ENCODE peak calls at places on chromosomes 7 and 10, in five cellular contexts. A is cardiac fibroblast, U is type B pancreatic cell, J is adrenal gland, Y is gastrocnemius medialis. R is an unnamed sample.

GRCh38 chr7:113100091-113100723 is 13.6 kb upstream of the GPR85 start:
- DNase-seq in Y (no peak), U (no peak), A (peak), J (peak), R (no peak)

GRCh38 chr10:78757542-78757941 is 311.2 kb upstream of the ZMIZ1 start:
- DNase-seq in Y (no peak), J (no peak), A (peak), U (no peak), R (peak)

GRCh38 chr7:27917774-27918314 is 177.9 kb downstream of the TAX1BP1 start:
- DNase-seq in J (no peak), Y (no peak), U (no peak), A (peak), R (peak)

GRCh38 chr7:34365011-34365410 is 293.0 kb upstream of the NPSR1 start:
- DNase-seq in J (no peak), A (no peak), U (no peak), Y (no peak), R (no peak)

GRCh38 chr7:4712371-4713182 is 30.5 kb downstream of the FOXK1 start:
- DNase-seq in J (no peak), U (no peak), A (no peak), Y (peak), R (peak)

GRCh38 chr10:24438800-24439199 is 229.9 kb downstream of the KIAA1217 start:
- DNase-seq in U (no peak), J (no peak), Y (no peak), A (no peak), R (no peak)

GRCh38 chr7:102061981-102062390 is 224.7 kb upstream of the SH2B2 start:
- DNase-seq in Y (no peak), U (no peak), A (peak), J (peak), R (no peak)

GRCh38 chr10:86213148-86213547 is 153.4 kb downstream of the GRID1 start:
- DNase-seq in J (no peak), U (no peak), A (no peak), Y (no peak), R (no peak)

GRCh38 chr10:88608052-88608732 is 21.6 kb downstream of the LIPJ start:
- DNase-seq in U (no peak), J (no peak), Y (no peak), A (no peak), R (no peak)

GRCh38 chr7:50092579-50093411 is at the start of gene ZPBP:
- DNase-seq in J (peak), Y (no peak), U (no peak), A (peak), R (peak)

GRCh38 chr10:124648738-124649137 is 95.4 kb downstream of the FAM53B start:
- DNase-seq in Y (peak), U (no peak), A (peak), J (peak), R (peak)

GRCh38 chr7:151381083-151381332 is 28.8 kb downstream of the WDR86 start:
- DNase-seq in U (no peak), Y (no peak), J (no peak), A (no peak), R (no peak)

GRCh38 chr7:51666751-51667150 is 350.1 kb upstream of the COBL start:
- DNase-seq in U (no peak), Y (no peak), A (no peak), J (no peak), R (no peak)
- TF ChIP-seq CTCF in U (no peak), Y (no peak), A (no peak), J (peak), R (no peak)

GRCh38 chr10:59857049-59857448 is 49.3 kb downstream of the CCDC6 start:
- DNase-seq in A (no peak), J (no peak), Y (no peak), U (no peak), R (no peak)

GRCh38 chr10:59851864-59852263 is 54.5 kb downstream of the CCDC6 start:
- DNase-seq in Y (no peak), J (no peak), A (no peak), U (no peak), R (no peak)

GRCh38 chr10:59856104-59856503 is 50.3 kb downstream of the CCDC6 start:
- DNase-seq in J (no peak), Y (no peak), U (no peak), A (no peak), R (no peak)

GRCh38 chr10:59854571-59854970 is 51.8 kb downstream of the CCDC6 start:
- DNase-seq in U (no peak), Y (no peak), J (no peak), A (no peak), R (no peak)

GRCh38 chr10:59852671-59853070 is 53.7 kb downstream of the CCDC6 start:
- DNase-seq in Y (no peak), J (no peak), A (no peak), U (no peak), R (no peak)
- TF ChIP-seq CTCF in Y (no peak), J (no peak), A (no peak), U (no peak), R (no peak)

DNA sequence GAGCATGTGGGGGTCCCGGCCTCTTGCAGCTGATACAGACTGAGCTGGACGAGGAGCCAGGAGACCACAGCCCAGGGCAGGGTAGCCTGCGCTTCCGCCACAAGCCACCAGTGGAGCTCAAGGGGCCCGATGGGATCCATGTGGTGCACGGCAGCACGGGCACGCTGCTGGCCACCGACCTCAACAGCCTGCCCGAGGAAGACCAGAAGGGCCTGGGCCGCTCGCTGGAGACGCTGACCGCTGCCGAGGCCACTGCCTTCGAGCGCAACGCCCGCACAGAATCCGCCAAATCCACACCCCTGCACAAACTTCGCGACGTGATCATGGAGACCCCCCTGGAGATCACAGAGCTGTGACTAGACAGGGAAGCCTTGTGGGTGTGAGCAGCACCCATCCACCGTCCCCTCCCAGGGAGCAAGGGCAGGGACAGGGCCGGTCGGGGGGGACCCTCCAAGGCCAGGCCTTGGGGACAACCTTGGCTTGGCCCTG is 36.1 kb downstream of the PSAP start:
- DNase-seq in A (no peak), J (no peak), U (no peak), Y (no peak), R (no peak)
- TF ChIP-seq CTCF in A (no peak), J (no peak), U (peak), Y (no peak), R (no peak)

GRCh38 chr10:25465582-25466372 is 291.0 kb downstream of the GPR158 start:
- DNase-seq in Y (no peak), A (no peak), J (no peak), U (no peak), R (no peak)
- TF ChIP-seq CTCF in Y (no peak), A (no peak), J (no peak), U (no peak), R (no peak)

GRCh38 chr7:35818513-35818912 is 17.7 kb downstream of the SEPTIN7 start:
- DNase-seq in U (no peak), A (no peak), J (no peak), Y (no peak), R (no peak)
- TF ChIP-seq CTCF in U (no peak), A (no peak), J (no peak), Y (no peak), R (no peak)

GRCh38 chr10:43380610-43381222 is 9.3 kb downstream of the FXYD4 start:
- DNase-seq in J (no peak), A (no peak), U (no peak), Y (no peak), R (no peak)
- TF ChIP-seq CTCF in J (no peak), A (peak), U (peak), Y (no peak), R (peak)

DNA sequence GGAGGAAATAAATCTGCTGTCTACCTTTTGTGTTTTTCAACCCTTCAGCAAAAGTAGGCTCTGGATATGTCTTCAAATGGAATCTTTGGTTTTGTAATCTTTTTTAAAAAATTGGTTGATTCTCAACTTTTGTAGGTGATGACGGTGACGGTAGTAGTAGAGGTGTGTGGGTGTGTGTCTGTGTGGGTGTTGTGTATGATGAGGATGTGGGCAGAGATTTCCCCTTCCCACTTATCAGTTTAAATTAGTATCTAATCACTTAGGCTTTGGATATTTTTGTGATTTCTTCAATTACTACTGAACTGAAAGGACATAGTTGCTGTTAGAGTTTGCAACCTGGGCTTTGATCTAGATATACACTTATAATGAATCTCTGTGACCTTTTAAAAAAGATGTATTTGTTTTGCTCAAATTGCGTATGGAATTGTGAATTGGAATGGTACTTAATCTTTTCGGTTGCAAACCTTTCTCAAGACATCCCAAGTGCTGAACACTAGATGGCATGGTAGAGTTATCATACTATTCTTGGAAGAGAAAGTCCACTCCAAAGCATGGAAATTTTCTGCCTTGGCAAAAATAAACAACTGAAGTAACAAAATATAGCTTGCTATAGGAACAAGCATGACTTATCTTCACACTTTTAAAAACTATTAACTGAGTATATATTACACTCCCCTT is 51.9 kb upstream of the A1CF start:
- DNase-seq in A (peak), Y (no peak), J (no peak), U (no peak), R (peak)
- TF ChIP-seq CTCF in A (peak), Y (no peak), J (peak), U (peak), R (peak)

GRCh38 chr7:100662377-100662776 is 6.1 kb upstream of the ACTL6B start:
- DNase-seq in J (peak), A (no peak), Y (no peak), U (no peak), R (no peak)
- TF ChIP-seq CTCF in J (no peak), A (no peak), Y (no peak), U (no peak), R (no peak)

GRCh38 chr7:100111156-100111555 is 8.0 kb downstream of the TAF6 start:
- DNase-seq in A (no peak), Y (no peak), U (no peak), J (no peak), R (no peak)

GRCh38 chr7:100107125-100107737 is 5.8 kb downstream of the AP4M1 start:
- DNase-seq in J (no peak), Y (no peak), U (no peak), A (no peak), R (no peak)

GRCh38 chr7:100111914-100112313 is 7.2 kb downstream of the TAF6 start:
- DNase-seq in J (no peak), A (no peak), Y (no peak), U (no peak), R (no peak)

GRCh38 chr7:100107890-100108289 is 6.4 kb downstream of the AP4M1 start:
- DNase-seq in Y (no peak), U (no peak), A (no peak), J (no peak), R (no peak)

DNA sequence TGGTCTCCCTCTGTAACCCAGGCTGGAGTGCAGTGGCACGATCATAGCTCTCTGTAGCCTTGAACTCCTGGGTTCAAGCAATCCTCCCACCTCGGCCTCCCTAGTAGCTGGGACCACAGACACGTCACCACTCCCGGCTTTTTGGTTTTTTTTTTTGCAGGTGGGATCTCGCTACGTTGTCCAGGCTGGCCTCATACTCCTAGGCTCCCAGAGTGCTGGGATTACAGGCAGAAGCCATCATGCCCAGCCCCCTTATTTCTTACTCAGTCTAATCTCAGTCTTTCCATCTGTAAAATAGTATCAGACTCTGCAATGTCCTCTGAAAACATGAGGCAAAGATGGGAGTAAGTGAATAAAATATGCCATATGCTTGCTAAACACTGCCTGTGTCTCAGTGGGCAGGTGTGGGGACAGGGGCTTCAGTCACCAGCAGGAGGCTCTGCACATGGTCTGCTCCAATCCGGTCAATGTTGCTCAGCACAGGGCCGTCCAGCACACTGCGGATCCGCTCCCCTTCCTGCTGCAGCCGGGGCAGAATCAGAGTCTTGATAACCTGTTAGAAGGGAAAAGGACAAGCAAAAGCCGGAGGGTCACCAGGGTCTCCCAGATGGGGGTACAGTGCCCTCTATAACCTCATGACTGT is 8.2 kb downstream of the AP4M1 start:
- DNase-seq in J (no peak), Y (no peak), U (no peak), A (no peak), R (no peak)
- TF ChIP-seq CTCF in J (no peak), Y (no peak), U (peak), A (no peak), R (peak)

GRCh38 chr10:91891285-91892001 is 17.8 kb downstream of the FGFBP3 start:
- DNase-seq in U (no peak), A (peak), Y (no peak), J (peak), R (peak)
- TF ChIP-seq CTCF in U (no peak), A (no peak), Y (no peak), J (no peak), R (no peak)